ENCODE peak calls at places on chromosomes 2 and 18, in eight cellular contexts. H, L, W, Q, B, V, F and M are unnamed samples.

GRCh38 chr2:225824748-225825449 is 425.4 kb downstream of the NYAP2 start:
- DNase-seq in B (no peak), L (no peak), Q (no peak), W (no peak), F (no peak), H (no peak), V (no peak), M (no peak)

GRCh38 chr2:72934683-72935610 is 17.6 kb downstream of the EMX1 start:
- DNase-seq in B (no peak), V (no peak), W (no peak), H (no peak), Q (no peak), L (no peak), F (peak), M (no peak)

GRCh38 chr2:84700006-84700405 is 180.9 kb downstream of the TRABD2A start:
- DNase-seq in H (no peak), V (no peak), W (no peak), F (no peak), Q (no peak), L (no peak), B (no peak), M (no peak)

GRCh38 chr2:120876526-120877280 is 141.0 kb downstream of the GLI2 start:
- DNase-seq in H (peak), L (no peak), Q (no peak), W (no peak), B (no peak), F (no peak), V (no peak), M (no peak)

GRCh38 chr2:204483497-204484164 is 61.6 kb upstream of the PARD3B start:
- DNase-seq in B (no peak), F (peak), V (no peak), H (no peak), W (peak), Q (no peak), L (no peak), M (no peak)

GRCh38 chr2:226115102-226115831 is 684.4 kb downstream of the IRS1 start:
- DNase-seq in F (no peak), V (no peak), L (no peak), B (no peak), Q (peak), W (peak), H (no peak), M (no peak)

GRCh38 chr2:241454837-241455485 is 53.4 kb downstream of the STK25 start:
- DNase-seq in V (no peak), F (no peak), H (no peak), L (no peak), W (no peak), B (no peak), Q (no peak), M (no peak)

GRCh38 chr2:193556766-193557470 is 1362.2 kb upstream of the TMEFF2 start:
- DNase-seq in F (no peak), H (no peak), W (peak), Q (no peak), V (no peak), B (no peak), L (no peak), M (no peak)

GRCh38 chr2:215727507-215728503 is 285.5 kb downstream of the MREG start:
- DNase-seq in H (no peak), F (no peak), B (no peak), V (no peak), Q (peak), W (peak), L (no peak), M (no peak)

GRCh38 chr2:60508307-60508706 is 45.1 kb downstream of the BCL11A start:
- DNase-seq in F (no peak), H (no peak), L (no peak), Q (no peak), W (no peak), B (no peak), V (no peak), M (no peak)

GRCh38 chr2:238286551-238286950 is 1.9 kb downstream of the PER2 start:
- DNase-seq in H (peak), B (no peak), Q (peak), F (peak), W (peak), V (no peak), L (no peak), M (no peak)

GRCh38 chr18:41972067-41973000 is 17.3 kb downstream of the PIK3C3 start:
- DNase-seq in L (no peak), V (no peak), Q (peak), W (no peak), H (no peak), F (no peak), B (no peak), M (no peak)

GRCh38 chr2:224885295-224885694 is 157.0 kb downstream of the DOCK10 start:
- DNase-seq in Q (no peak), W (peak), B (no peak), H (no peak), L (no peak), V (no peak), F (no peak), M (no peak)

GRCh38 chr18:23689031-23689615 is at the start of gene LAMA3:
- DNase-seq in W (peak), B (peak), V (peak), Q (no peak), F (peak), L (no peak), H (peak), M (peak)

GRCh38 chr2:159133795-159134194 is 152.7 kb downstream of the WDSUB1 start:
- DNase-seq in W (peak), V (no peak), B (no peak), L (no peak), H (no peak), Q (no peak), F (no peak), M (no peak)

GRCh38 chr18:48955528-48956261 is 4.9 kb upstream of the SMAD7 start:
- DNase-seq in F (peak), V (no peak), H (no peak), Q (no peak), B (no peak), L (no peak), W (peak), M (no peak)

GRCh38 chr2:16828828-16829160 is 163.2 kb upstream of the CYRIA start:
- DNase-seq in F (no peak), B (no peak), H (no peak), L (no peak), Q (no peak), V (no peak), W (no peak), M (no peak)

GRCh38 chr2:156399950-156400703 is 36.1 kb upstream of the GPD2 start:
- DNase-seq in V (peak), L (peak), H (peak), Q (peak), W (peak), B (no peak), F (peak), M (peak)

GRCh38 chr2:188787002-188787660 is 187.0 kb upstream of the COL3A1 start:
- DNase-seq in L (no peak), V (no peak), F (no peak), W (peak), H (no peak), Q (no peak), B (no peak), M (no peak)

GRCh38 chr2:239929504-239929903 is 95.6 kb downstream of the NDUFA10 start:
- DNase-seq in F (peak), Q (no peak), H (no peak), W (no peak), B (no peak), L (no peak), V (no peak), M (no peak)

GRCh38 chr2:204853905-204854304 is 308.6 kb downstream of the PARD3B start:
- DNase-seq in B (no peak), H (no peak), V (no peak), W (no peak), L (no peak), F (no peak), Q (no peak), M (no peak)

GRCh38 chr2:9204939-9205338 is 1.7 kb upstream of the ASAP2 start:
- DNase-seq in B (no peak), L (no peak), W (no peak), V (no peak), H (no peak), F (no peak), Q (no peak), M (no peak)
- TF ChIP-seq CTCF in B (no peak), L (no peak), W (no peak), V (no peak), H (no peak), F (no peak), Q (no peak), M (no peak)

DNA sequence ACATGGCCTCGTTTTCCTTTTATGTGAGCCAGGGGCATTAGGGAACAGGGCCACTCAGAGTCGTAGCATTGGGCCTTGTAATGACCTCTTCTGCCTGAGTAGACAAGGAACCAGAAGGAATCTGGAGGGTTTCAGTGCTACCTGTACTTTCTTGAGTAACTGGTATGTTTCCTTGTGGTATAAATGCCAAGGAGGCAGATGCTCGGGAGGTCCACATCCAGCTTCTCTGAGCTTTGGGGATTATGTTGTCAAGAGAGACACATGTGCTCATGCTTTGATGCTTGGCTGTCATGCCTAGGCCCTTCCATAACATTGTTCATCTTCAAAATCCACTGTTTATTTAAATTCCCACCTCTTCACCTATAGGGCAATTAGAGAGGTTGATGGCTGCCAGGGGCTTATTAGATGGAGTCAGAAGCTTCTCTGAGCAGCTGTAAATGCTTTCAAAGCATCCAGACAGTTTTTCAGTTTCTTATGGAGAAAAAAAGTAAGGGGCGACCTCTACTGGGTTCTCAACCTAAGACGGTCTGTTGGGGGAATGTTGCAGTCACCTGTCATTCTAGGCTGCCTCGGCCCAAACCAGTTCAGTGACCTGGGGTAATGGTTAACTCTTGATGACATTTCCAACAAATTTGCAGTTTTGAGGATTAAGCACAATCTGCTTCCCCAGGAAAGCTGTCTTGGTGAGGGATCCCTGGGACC is 26.5 kb downstream of the FOSL2 start:
- DNase-seq in V (no peak), W (no peak), F (no peak), L (no peak), B (no peak), Q (no peak), H (no peak), M (no peak)
- TF ChIP-seq CTCF in V (no peak), W (no peak), F (no peak), L (no peak), B (no peak), Q (no peak), H (no peak), M (peak)

GRCh38 chr2:15797231-15797945 is 143.0 kb upstream of the MYCN start:
- DNase-seq in Q (no peak), F (no peak), H (no peak), W (no peak), V (no peak), B (no peak), L (no peak), M (no peak)
- TF ChIP-seq CTCF in Q (no peak), F (no peak), H (no peak), W (no peak), V (no peak), B (peak), L (no peak), M (peak)

DNA sequence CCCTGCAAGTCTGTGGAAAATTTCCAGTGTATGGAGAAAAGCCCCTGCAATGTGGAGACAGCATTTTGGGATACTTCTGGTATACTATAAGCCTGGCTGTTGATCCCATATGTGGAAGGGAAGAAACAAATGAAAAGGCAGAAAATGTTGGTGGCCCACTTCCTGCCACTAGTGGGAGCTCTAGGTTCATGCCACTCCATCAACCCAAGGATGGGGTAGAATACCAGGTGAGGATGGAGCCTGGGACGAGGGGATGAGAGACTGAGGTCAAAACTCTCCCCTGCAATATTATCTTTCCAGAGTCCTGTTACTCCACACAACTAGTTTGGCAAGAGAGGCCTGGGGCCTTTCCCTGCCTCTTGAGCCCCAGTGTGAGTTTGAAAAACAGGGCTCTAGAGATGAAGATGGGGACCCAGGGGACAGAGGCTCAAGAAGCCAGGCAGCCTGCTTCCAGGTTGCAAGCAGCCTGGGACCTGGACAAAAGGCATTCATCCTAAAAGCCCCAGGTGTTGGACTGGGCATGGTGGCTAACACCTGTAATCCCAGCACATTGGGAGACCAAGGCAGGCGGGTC is 31.9 kb downstream of the BMP10 start:
- DNase-seq in L (no peak), W (peak), H (no peak), B (no peak), Q (no peak), F (no peak), V (no peak), M (no peak)
- TF ChIP-seq CTCF in L (no peak), W (peak), H (peak), B (peak), Q (peak), F (peak), V (no peak), M (no peak)

GRCh38 chr2:223669453-223670225 is 67.5 kb upstream of the SCG2 start:
- DNase-seq in H (no peak), V (no peak), Q (no peak), L (no peak), B (no peak), W (peak), F (no peak), M (no peak)
- TF ChIP-seq CTCF in H (no peak), V (no peak), Q (no peak), L (no peak), B (no peak), W (no peak), F (no peak), M (no peak)